ENCODE peak calls at places on chromosomes 4 and X, in seven cellular contexts. A is body of pancreas; J is bronchial epithelial cell; L is brain microvascular endothelial cell; U is mucosa of descending colon; P is CD8-positive, alpha-beta memory T cell; C is IMR-90. N is an unnamed sample.

GRCh38 chr4:144174401-144175067 is 34.0 kb upstream of the GYPA start:
- DNase-seq in A (no peak), J (peak; percentile 66), L (peak; percentile 49), U (peak; percentile 24), P (no peak), C (peak; percentile 59), N (no peak)

GRCh38 chr4:163448541-163449203 is 24.9 kb downstream of the TKTL2 start:
- DNase-seq in A (no peak), J (peak; percentile 81), L (peak; percentile 29), U (no peak), P (no peak), C (peak; percentile 35), N (no peak)

GRCh38 chr4:100098011-100098545 is 92.2 kb downstream of the DDIT4L start:
- DNase-seq in A (no peak), J (no peak), L (no peak), U (no peak), P (no peak), C (no peak), N (no peak)

GRCh38 chr4:3399277-3400194 is 42.2 kb upstream of the HGFAC start:
- DNase-seq in A (no peak), J (peak; percentile 24), L (peak; percentile 30), U (no peak), P (no peak), C (no peak), N (no peak)

GRCh38 chrX:54894159-54894558 is 26.5 kb upstream of the TRO start:
- DNase-seq in A (no peak), J (no peak), L (no peak), U (no peak), P (no peak), C (no peak), N (no peak)

GRCh38 chr4:84966382-84967291 is at the start of gene WDFY3:
- DNase-seq in A (peak; percentile 78), J (peak; percentile 79), L (peak; percentile 89), U (peak; percentile 81), P (no peak), C (peak; percentile 89), N (peak; percentile 82)

GRCh38 chr4:87370071-87370470 is 20.9 kb downstream of the HSD17B11 start:
- DNase-seq in A (no peak), J (no peak), L (no peak), U (no peak), P (no peak), C (no peak), N (no peak)

GRCh38 chr4:185358514-185359433 is 37.0 kb downstream of the LRP2BP start:
- DNase-seq in A (no peak), J (peak; percentile 56), L (peak; percentile 89), U (no peak), P (no peak), C (peak; percentile 75), N (peak; percentile 5)

GRCh38 chrX:57074458-57074857 is 46.9 kb downstream of the SPIN2B start:
- DNase-seq in A (no peak), J (no peak), L (no peak), U (no peak), P (no peak), C (no peak), N (no peak)

GRCh38 chr4:13173974-13174373 is 310.2 kb downstream of the RAB28 start:
- DNase-seq in A (peak; percentile 12), J (no peak), L (no peak), U (peak; percentile 12), P (no peak), C (no peak), N (no peak)

GRCh38 chr4:109079731-109080130 is 222.7 kb downstream of the COL25A1 start:
- DNase-seq in A (no peak), J (peak; percentile 55), L (no peak), U (no peak), P (no peak), C (peak; percentile 77), N (no peak)

GRCh38 chrX:15356444-15356843 is 21.1 kb upstream of the PIGA start:
- DNase-seq in A (no peak), J (peak; percentile 39), L (no peak), U (no peak), P (no peak), C (peak; percentile 75), N (no peak)

GRCh38 chrX:155966876-155967275 is 30.6 kb upstream of the IL9R start:
- DNase-seq in A (no peak), J (peak; percentile 8), L (no peak), U (no peak), P (peak; percentile 10), C (no peak), N (peak; percentile 21)

GRCh38 chr4:13126976-13127910 is 356.9 kb downstream of the RAB28 start:
- DNase-seq in A (no peak), J (no peak), L (no peak), U (no peak), P (no peak), C (no peak), N (no peak)

GRCh38 chr4:4872148-4872903 is 12.9 kb downstream of the MSX1 start:
- DNase-seq in A (no peak), J (no peak), L (no peak), U (no peak), P (no peak), C (no peak), N (no peak)

GRCh38 chr4:164748375-164748774 is 5.6 kb upstream of the SMIM31 start:
- DNase-seq in A (no peak), J (peak; percentile 23), L (no peak), U (no peak), P (no peak), C (peak; percentile 19), N (no peak)

GRCh38 chr4:19300213-19300612 is 951.5 kb upstream of the SLIT2 start:
- DNase-seq in A (no peak), J (peak; percentile 9), L (no peak), U (no peak), P (no peak), C (peak; percentile 73), N (no peak)

GRCh38 chr4:142367326-142368188 is 478.5 kb downstream of the INPP4B start:
- DNase-seq in A (no peak), J (no peak), L (no peak), U (no peak), P (no peak), C (no peak), N (no peak)

GRCh38 chr4:8199594-8200301 is 658 bp downstream of the SH3TC1 start:
- DNase-seq in A (peak; percentile 48), J (no peak), L (no peak), U (peak; percentile 57), P (no peak), C (no peak), N (no peak)
- H3K4me3 ChIP-seq in A (peak overlapping the region; percentile 10), J (peak overlapping the region; percentile 85), L (peak overlapping the region; percentile 47), U (peak overlapping the region; percentile 12), P (peak overlapping the region; percentile 89), C (no peak overlapping the region), N (peak overlapping the region; percentile 44)

GRCh38 chrX:24777660-24778059 is 83.9 kb downstream of the POLA1 start:
- DNase-seq in A (no peak), J (no peak), L (no peak), U (no peak), P (no peak), C (no peak), N (no peak)
- H3K36me3 ChIP-seq in A (no peaks in the 10 kb centered on the region), J (no peaks in the 10 kb centered on the region), L (no peaks in the 10 kb centered on the region), U (no peaks in the 10 kb centered on the region), P (no peaks in the 10 kb centered on the region), C (no peaks in the 10 kb centered on the region), N (no peaks in the 10 kb centered on the region)

GRCh38 chr4:113028074-113028473 is 21.4 kb upstream of the ANK2 start:
- DNase-seq in A (no peak), J (no peak), L (no peak), U (no peak), P (no peak), C (no peak), N (peak; percentile 24)

GRCh38 chr4:113024373-113024772 is 25.1 kb upstream of the ANK2 start:
- DNase-seq in A (no peak), J (peak; percentile 22), L (no peak), U (no peak), P (no peak), C (no peak), N (no peak)

GRCh38 chr4:113020966-113021365 is 28.5 kb upstream of the ANK2 start:
- DNase-seq in A (no peak), J (no peak), L (no peak), U (no peak), P (no peak), C (no peak), N (no peak)

GRCh38 chr4:113031212-113031611 is 18.2 kb upstream of the ANK2 start:
- DNase-seq in A (no peak), J (no peak), L (no peak), U (no peak), P (no peak), C (no peak), N (no peak)

GRCh38 chr4:113026556-113026955 is 22.9 kb upstream of the ANK2 start:
- DNase-seq in A (no peak), J (peak; percentile 18), L (peak; percentile 44), U (no peak), P (no peak), C (no peak), N (no peak)
- H3K4me3 ChIP-seq in A (no peak overlapping the region), J (no peak overlapping the region), L (no peak overlapping the region), U (no peak overlapping the region), P (no peak overlapping the region), C (no peak overlapping the region), N (no peak overlapping the region)

GRCh38 chr4:184053476-184053875 is 148.4 kb downstream of the STOX2 start:
- DNase-seq in A (no peak), J (peak; percentile 61), L (no peak), U (peak; percentile 38), P (no peak), C (no peak), N (no peak)

GRCh38 chr4:184059099-184059498 is 154.0 kb downstream of the STOX2 start:
- DNase-seq in A (no peak), J (no peak), L (no peak), U (no peak), P (no peak), C (no peak), N (no peak)

GRCh38 chr4:184061582-184061981 is 156.1 kb downstream of the ENPP6 start:
- DNase-seq in A (no peak), J (no peak), L (no peak), U (no peak), P (no peak), C (no peak), N (no peak)

GRCh38 chr4:184052616-184053015 is 147.5 kb downstream of the STOX2 start:
- DNase-seq in A (no peak), J (no peak), L (no peak), U (peak; percentile 35), P (no peak), C (no peak), N (no peak)

GRCh38 chr4:184056877-184057276 is 151.8 kb downstream of the STOX2 start:
- DNase-seq in A (no peak), J (no peak), L (no peak), U (no peak), P (no peak), C (no peak), N (no peak)
- H3K36me3 ChIP-seq in A (no peaks in the 10 kb centered on the region), J (no peaks in the 10 kb centered on the region), L (no peaks in the 10 kb centered on the region), U (no peaks in the 10 kb centered on the region), P (no peaks in the 10 kb centered on the region), C (no peaks in the 10 kb centered on the region), N (no peaks in the 10 kb centered on the region)

GRCh38 chr4:28225005-28225404 is 1364.4 kb downstream of the STIM2 start:
- DNase-seq in A (no peak), J (peak; percentile 69), L (peak; percentile 54), U (no peak), P (no peak), C (peak; percentile 67), N (peak; percentile 63)
- H3K4me3 ChIP-seq in A (no peak overlapping the region), J (no peak overlapping the region), L (no peak overlapping the region), U (no peak overlapping the region), P (no peak overlapping the region), C (no peak overlapping the region), N (no peak overlapping the region)

GRCh38 chrX:47446971-47447370 is 36.1 kb downstream of the ZNF41 start:
- DNase-seq in A (no peak), J (peak; percentile 7), L (no peak), U (no peak), P (no peak), C (no peak), N (no peak)
- H3K36me3 ChIP-seq in A (no peaks in the 10 kb centered on the region), J (no peaks in the 10 kb centered on the region), L (peaks cover 8% of the 10 kb centered on the region), U (no peaks in the 10 kb centered on the region), P (peaks cover 21% of the 10 kb centered on the region), C (peaks cover 9% of the 10 kb centered on the region), N (no peaks in the 10 kb centered on the region)

N was measured in Caco-2.